ENCODE peak calls at places on chromosome 11, in six cellular contexts. One of them, this sample, is unnamed.

GRCh38 chr11:127859941-127860354 is 727.4 kb downstream of the ETS1 start:
- DNase-seq in A673: peak
- DNase-seq in CD8-positive, alpha-beta memory T cell: no peak
- DNase-seq in WERI-Rb-1: no peak
- DNase-seq in stomach: no peak
- DNase-seq in RWPE1: no peak
- DNase-seq in this sample: no peak

GRCh38 chr11:119525180-119525854 is 102.3 kb upstream of the THY1 start:
- DNase-seq in A673: no peak
- DNase-seq in CD8-positive, alpha-beta memory T cell: no peak
- DNase-seq in WERI-Rb-1: no peak
- DNase-seq in stomach: no peak
- DNase-seq in RWPE1: no peak
- DNase-seq in this sample: no peak

GRCh38 chr11:19869946-19870589 is 157.4 kb downstream of the NAV2 start:
- DNase-seq in A673: no peak
- DNase-seq in CD8-positive, alpha-beta memory T cell: no peak
- DNase-seq in WERI-Rb-1: no peak
- DNase-seq in stomach: no peak
- DNase-seq in RWPE1: no peak
- DNase-seq in this sample: no peak

GRCh38 chr11:128802358-128802981 is 64.6 kb downstream of the KCNJ1 start:
- DNase-seq in A673: peak
- DNase-seq in CD8-positive, alpha-beta memory T cell: no peak
- DNase-seq in WERI-Rb-1: peak
- DNase-seq in stomach: peak
- DNase-seq in RWPE1: peak
- DNase-seq in this sample: no peak

GRCh38 chr11:86553322-86553721 is 119.1 kb downstream of the ME3 start:
- DNase-seq in A673: no peak
- DNase-seq in CD8-positive, alpha-beta memory T cell: no peak
- DNase-seq in WERI-Rb-1: no peak
- DNase-seq in stomach: no peak
- DNase-seq in RWPE1: no peak
- DNase-seq in this sample: no peak

GRCh38 chr11:103631841-103632240 is 404.6 kb upstream of the DDI1 start:
- DNase-seq in A673: no peak
- DNase-seq in CD8-positive, alpha-beta memory T cell: no peak
- DNase-seq in WERI-Rb-1: no peak
- DNase-seq in stomach: no peak
- DNase-seq in RWPE1: no peak
- DNase-seq in this sample: no peak

GRCh38 chr11:94650756-94651155 is 83.6 kb downstream of the PIWIL4 start:
- DNase-seq in A673: no peak
- DNase-seq in CD8-positive, alpha-beta memory T cell: no peak
- DNase-seq in WERI-Rb-1: no peak
- DNase-seq in stomach: no peak
- DNase-seq in RWPE1: no peak
- DNase-seq in this sample: peak

GRCh38 chr11:119513141-119513805 is 90.3 kb upstream of the THY1 start:
- DNase-seq in A673: no peak
- DNase-seq in CD8-positive, alpha-beta memory T cell: no peak
- DNase-seq in WERI-Rb-1: peak
- DNase-seq in stomach: no peak
- DNase-seq in RWPE1: no peak
- DNase-seq in this sample: no peak

GRCh38 chr11:110447897-110448522 is 18.3 kb downstream of the FDX1 start:
- DNase-seq in A673: no peak
- DNase-seq in CD8-positive, alpha-beta memory T cell: no peak
- DNase-seq in WERI-Rb-1: no peak
- DNase-seq in stomach: no peak
- DNase-seq in RWPE1: no peak
- DNase-seq in this sample: no peak

GRCh38 chr11:10197091-10197490 is 96.9 kb downstream of the SBF2 start:
- DNase-seq in A673: no peak
- DNase-seq in CD8-positive, alpha-beta memory T cell: no peak
- DNase-seq in WERI-Rb-1: no peak
- DNase-seq in stomach: no peak
- DNase-seq in RWPE1: no peak
- DNase-seq in this sample: no peak

GRCh38 chr11:18367431-18367830 is 26.9 kb upstream of the LDHA start:
- DNase-seq in A673: no peak
- DNase-seq in CD8-positive, alpha-beta memory T cell: no peak
- DNase-seq in WERI-Rb-1: no peak
- DNase-seq in stomach: no peak
- DNase-seq in RWPE1: no peak
- DNase-seq in this sample: no peak

GRCh38 chr11:85596886-85597285 is 30.3 kb downstream of the DLG2 start:
- DNase-seq in A673: no peak
- DNase-seq in CD8-positive, alpha-beta memory T cell: no peak
- DNase-seq in WERI-Rb-1: no peak
- DNase-seq in stomach: no peak
- DNase-seq in RWPE1: no peak
- DNase-seq in this sample: no peak

GRCh38 chr11:47154738-47155570 is 21.7 kb downstream of the ARFGAP2 start:
- DNase-seq in A673: no peak
- DNase-seq in CD8-positive, alpha-beta memory T cell: peak
- DNase-seq in WERI-Rb-1: no peak
- DNase-seq in stomach: no peak
- DNase-seq in RWPE1: no peak
- DNase-seq in this sample: no peak

GRCh38 chr11:108167624-108168023 is 46.3 kb downstream of the ACAT1 start:
- DNase-seq in A673: no peak
- DNase-seq in CD8-positive, alpha-beta memory T cell: no peak
- DNase-seq in WERI-Rb-1: no peak
- DNase-seq in stomach: no peak
- DNase-seq in RWPE1: no peak
- DNase-seq in this sample: no peak

GRCh38 chr11:116082256-116082655 is 578.0 kb upstream of the CADM1 start:
- DNase-seq in A673: no peak
- DNase-seq in CD8-positive, alpha-beta memory T cell: no peak
- DNase-seq in WERI-Rb-1: no peak
- DNase-seq in stomach: no peak
- DNase-seq in RWPE1: no peak
- DNase-seq in this sample: no peak

GRCh38 chr11:34028407-34028804 is 23.1 kb upstream of the CAPRIN1 start:
- DNase-seq in A673: no peak
- DNase-seq in CD8-positive, alpha-beta memory T cell: no peak
- DNase-seq in WERI-Rb-1: no peak
- DNase-seq in stomach: peak
- DNase-seq in RWPE1: no peak
- DNase-seq in this sample: no peak

GRCh38 chr11:20025331-20025840 is 134.9 kb downstream of the DBX1 start:
- DNase-seq in A673: no peak
- DNase-seq in CD8-positive, alpha-beta memory T cell: no peak
- DNase-seq in WERI-Rb-1: no peak
- DNase-seq in stomach: no peak
- DNase-seq in RWPE1: no peak
- DNase-seq in this sample: no peak

GRCh38 chr11:123073343-123074057 is 11.6 kb upstream of the HSPA8 start:
- DNase-seq in A673: no peak
- DNase-seq in CD8-positive, alpha-beta memory T cell: no peak
- DNase-seq in WERI-Rb-1: no peak
- DNase-seq in stomach: no peak
- DNase-seq in RWPE1: no peak
- DNase-seq in this sample: no peak

GRCh38 chr11:117916956-117917355 is 12.2 kb downstream of the TMPRSS13 start:
- DNase-seq in A673: no peak
- DNase-seq in CD8-positive, alpha-beta memory T cell: no peak
- DNase-seq in WERI-Rb-1: no peak
- DNase-seq in stomach: no peak
- DNase-seq in RWPE1: no peak
- DNase-seq in this sample: no peak

GRCh38 chr11:133809525-133810178 is 35.7 kb downstream of the SPATA19 start:
- DNase-seq in A673: no peak
- DNase-seq in CD8-positive, alpha-beta memory T cell: no peak
- DNase-seq in WERI-Rb-1: no peak
- DNase-seq in stomach: no peak
- DNase-seq in RWPE1: no peak
- DNase-seq in this sample: no peak

GRCh38 chr11:121587182-121587581 is 134.4 kb upstream of the SORL1-AS1 start:
- DNase-seq in A673: no peak
- DNase-seq in CD8-positive, alpha-beta memory T cell: no peak
- DNase-seq in WERI-Rb-1: no peak
- DNase-seq in stomach: no peak
- DNase-seq in RWPE1: no peak
- DNase-seq in this sample: no peak
- H3K27ac ChIP-seq in A673: no peak
- H3K27ac ChIP-seq in CD8-positive, alpha-beta memory T cell: no peak
- H3K27ac ChIP-seq in WERI-Rb-1: no peak
- H3K27ac ChIP-seq in stomach: no peak
- H3K27ac ChIP-seq in RWPE1: no peak
- H3K27ac ChIP-seq in this sample: no peak

GRCh38 chr11:125566235-125566634 is 3.0 kb upstream of the EI24 start:
- DNase-seq in A673: no peak
- DNase-seq in CD8-positive, alpha-beta memory T cell: no peak
- DNase-seq in WERI-Rb-1: no peak
- DNase-seq in stomach: no peak
- DNase-seq in RWPE1: no peak
- DNase-seq in this sample: no peak

GRCh38 chr11:125568970-125569912 is at the start of gene EI24:
- DNase-seq in A673: peak
- DNase-seq in CD8-positive, alpha-beta memory T cell: peak
- DNase-seq in WERI-Rb-1: peak
- DNase-seq in stomach: peak
- DNase-seq in RWPE1: peak
- DNase-seq in this sample: peak

GRCh38 chr11:125572916-125573315 is 3.6 kb downstream of the EI24 start:
- DNase-seq in A673: no peak
- DNase-seq in CD8-positive, alpha-beta memory T cell: no peak
- DNase-seq in WERI-Rb-1: no peak
- DNase-seq in stomach: no peak
- DNase-seq in RWPE1: no peak
- DNase-seq in this sample: no peak

GRCh38 chr11:125570952-125571351 is 1.7 kb downstream of the EI24 start:
- DNase-seq in A673: no peak
- DNase-seq in CD8-positive, alpha-beta memory T cell: no peak
- DNase-seq in WERI-Rb-1: no peak
- DNase-seq in stomach: no peak
- DNase-seq in RWPE1: no peak
- DNase-seq in this sample: no peak

DNA sequence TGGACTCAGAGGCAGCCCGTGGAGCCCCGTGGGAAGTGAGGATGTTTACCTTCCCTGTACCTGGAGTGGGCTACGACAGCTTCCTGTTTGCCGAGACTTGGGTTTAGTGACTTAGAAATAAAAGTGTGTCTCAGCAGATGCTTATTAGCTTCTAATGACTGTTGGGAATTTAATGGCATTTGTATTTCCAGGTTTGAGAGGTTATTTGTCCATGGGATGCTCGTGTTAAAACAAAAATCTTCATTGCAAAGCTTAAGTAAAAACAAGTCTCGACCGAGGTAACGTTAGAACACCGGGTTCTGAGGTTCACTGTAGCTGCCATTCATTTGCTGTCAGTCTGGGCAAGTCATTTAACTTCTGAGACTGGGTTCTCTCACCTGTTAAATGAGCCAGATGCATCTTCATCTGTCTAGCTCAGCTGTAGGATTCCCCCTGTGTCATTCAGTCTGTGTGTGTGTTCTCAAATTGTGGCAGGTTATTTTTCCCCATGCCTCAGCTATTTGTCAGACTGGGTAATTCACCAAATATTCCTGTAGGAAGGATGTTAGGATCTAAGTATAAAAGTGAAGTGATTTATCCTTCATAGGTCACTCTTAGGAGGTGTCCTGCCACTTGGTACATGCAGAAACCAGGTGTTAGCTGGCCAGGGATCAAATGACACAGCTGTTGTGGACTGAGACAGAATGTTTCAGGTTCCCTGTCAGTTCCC is 790 bp downstream of the EI24 start:
- DNase-seq in A673: peak
- DNase-seq in CD8-positive, alpha-beta memory T cell: no peak
- DNase-seq in WERI-Rb-1: no peak
- DNase-seq in stomach: peak
- DNase-seq in RWPE1: peak
- DNase-seq in this sample: no peak
- H3K27ac ChIP-seq in A673: peak
- H3K27ac ChIP-seq in CD8-positive, alpha-beta memory T cell: peak
- H3K27ac ChIP-seq in WERI-Rb-1: peak
- H3K27ac ChIP-seq in stomach: peak
- H3K27ac ChIP-seq in RWPE1: peak
- H3K27ac ChIP-seq in this sample: peak

GRCh38 chr11:2387266-2387982 is 10.3 kb downstream of the CD81 start:
- DNase-seq in A673: no peak
- DNase-seq in CD8-positive, alpha-beta memory T cell: peak
- DNase-seq in WERI-Rb-1: no peak
- DNase-seq in stomach: no peak
- DNase-seq in RWPE1: no peak
- DNase-seq in this sample: no peak
- H3K27ac ChIP-seq in A673: no peak
- H3K27ac ChIP-seq in CD8-positive, alpha-beta memory T cell: peak
- H3K27ac ChIP-seq in WERI-Rb-1: no peak
- H3K27ac ChIP-seq in stomach: peak
- H3K27ac ChIP-seq in RWPE1: peak
- H3K27ac ChIP-seq in this sample: peak

GRCh38 chr11:12800032-12800671 is 125.9 kb downstream of the TEAD1 start:
- DNase-seq in A673: peak
- DNase-seq in CD8-positive, alpha-beta memory T cell: no peak
- DNase-seq in WERI-Rb-1: peak
- DNase-seq in stomach: peak
- DNase-seq in RWPE1: peak
- DNase-seq in this sample: no peak

GRCh38 chr11:12803086-12803826 is 129.0 kb downstream of the TEAD1 start:
- DNase-seq in A673: no peak
- DNase-seq in CD8-positive, alpha-beta memory T cell: no peak
- DNase-seq in WERI-Rb-1: no peak
- DNase-seq in stomach: no peak
- DNase-seq in RWPE1: no peak
- DNase-seq in this sample: no peak

GRCh38 chr11:12801976-12802375 is 127.8 kb downstream of the TEAD1 start:
- DNase-seq in A673: no peak
- DNase-seq in CD8-positive, alpha-beta memory T cell: no peak
- DNase-seq in WERI-Rb-1: no peak
- DNase-seq in stomach: no peak
- DNase-seq in RWPE1: no peak
- DNase-seq in this sample: no peak

GRCh38 chr11:12799373-12799835 is 125.2 kb downstream of the TEAD1 start:
- DNase-seq in A673: peak
- DNase-seq in CD8-positive, alpha-beta memory T cell: no peak
- DNase-seq in WERI-Rb-1: no peak
- DNase-seq in stomach: no peak
- DNase-seq in RWPE1: no peak
- DNase-seq in this sample: no peak

DNA sequence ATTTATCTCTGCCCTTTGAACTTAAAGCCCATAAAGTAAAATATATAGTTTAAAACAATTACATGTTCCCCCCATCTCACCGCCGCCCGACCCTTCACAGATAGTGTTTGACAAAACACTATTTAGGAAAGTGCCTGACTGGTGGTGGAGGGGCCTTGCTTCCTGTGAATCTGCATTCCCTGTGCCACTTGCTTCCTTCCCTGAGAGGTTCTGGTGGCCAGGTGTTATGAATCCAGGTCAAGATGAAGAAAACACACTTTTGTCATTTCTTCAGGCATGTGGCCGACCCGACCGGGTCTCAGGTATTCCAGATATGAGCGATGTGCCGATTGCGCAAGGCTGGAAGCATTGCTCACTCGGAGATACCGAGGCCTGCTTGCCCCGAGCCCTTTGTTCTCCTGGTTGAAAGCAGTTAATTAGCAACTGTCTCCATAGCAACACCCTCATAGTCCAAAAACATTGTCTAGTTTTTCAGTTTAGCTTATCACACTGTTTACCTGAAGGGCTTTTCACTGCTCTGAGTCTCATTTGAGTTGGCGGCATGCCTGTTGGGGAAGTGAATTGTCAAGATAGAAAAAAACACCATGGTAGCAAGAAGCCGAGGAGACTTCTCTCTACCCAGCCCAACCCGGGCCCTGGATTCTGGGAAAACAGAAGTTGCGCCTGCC is 128.3 kb downstream of the TEAD1 start:
- DNase-seq in A673: no peak
- DNase-seq in CD8-positive, alpha-beta memory T cell: no peak
- DNase-seq in WERI-Rb-1: no peak
- DNase-seq in stomach: peak
- DNase-seq in RWPE1: peak
- DNase-seq in this sample: peak
- H3K27ac ChIP-seq in A673: no peak
- H3K27ac ChIP-seq in CD8-positive, alpha-beta memory T cell: no peak
- H3K27ac ChIP-seq in WERI-Rb-1: peak
- H3K27ac ChIP-seq in stomach: peak
- H3K27ac ChIP-seq in RWPE1: peak
- H3K27ac ChIP-seq in this sample: peak